ENCODE peak calls at places on chromosome 5, in five cellular contexts. U, B, S, A and Z are unnamed samples.

GRCh38 chr5:139378101-139378825 is 4.8 kb downstream of the SLC23A1 start:
- DNase-seq in U (no peak), B (no peak), S (no peak), A (no peak), Z (no peak)

GRCh38 chr5:82355053-82355452 is 76.9 kb upstream of the RPS23 start:
- DNase-seq in U (no peak), B (no peak), S (no peak), A (no peak), Z (no peak)

GRCh38 chr5:24862117-24862516 is 217.3 kb upstream of the CDH10 start:
- DNase-seq in U (no peak), B (no peak), S (no peak), A (no peak), Z (no peak)

GRCh38 chr5:72363146-72363802 is 43.1 kb downstream of the PTCD2 start:
- DNase-seq in U (no peak), B (no peak), S (peak; percentile 52), A (no peak), Z (no peak)

GRCh38 chr5:110851357-110851756 is 112.5 kb downstream of the SLC25A46 start:
- DNase-seq in U (no peak), B (no peak), S (no peak), A (no peak), Z (no peak)

GRCh38 chr5:120808135-120808534 is 344.0 kb downstream of the PRR16 start:
- DNase-seq in U (no peak), B (no peak), S (peak; percentile 0), A (no peak), Z (no peak)

GRCh38 chr5:101977729-101978345 is 318.2 kb downstream of the SLCO4C1 start:
- DNase-seq in U (no peak), B (peak; percentile 63), S (peak; percentile 72), A (no peak), Z (peak; percentile 36)

GRCh38 chr5:120735076-120735475 is 271.0 kb downstream of the PRR16 start:
- DNase-seq in U (no peak), B (no peak), S (no peak), A (no peak), Z (no peak)